ENCODE peak calls at places on chromosomes 6 and 20, in five cellular contexts. J is neural progenitor cell, K is GM23248, U is PC-3, V is MM.1S. R is an unnamed sample.
A peak's percentile ranks its signal among the peaks of the same experiment; 100 is the strongest.

GRCh38 chr6:21180155-21180554 is 413.4 kb upstream of the SOX4 start:
- DNase-seq in V (no peak), K (no peak), J (no peak), U (no peak), R (no peak)

GRCh38 chr6:108484016-108484415 is 76.7 kb upstream of the FOXO3 start:
- DNase-seq in V (no peak), K (no peak), J (no peak), U (no peak), R (no peak)

GRCh38 chr6:106716966-106717365 is 87.6 kb downstream of the QRSL1 start:
- DNase-seq in J (no peak), V (no peak), K (no peak), U (no peak), R (no peak)

GRCh38 chr6:7461416-7461815 is 71.8 kb downstream of the RIOK1 start:
- DNase-seq in J (no peak), U (no peak), V (no peak), K (peak; percentile 73), R (no peak)

GRCh38 chr6:3247255-3248146 is 11.2 kb upstream of the PSMG4 start:
- DNase-seq in J (peak; percentile 50), V (no peak), K (peak; percentile 91), U (peak; percentile 53), R (peak; percentile 64)

GRCh38 chr6:143561105-143561704 is 49.7 kb upstream of the FUCA2 start:
- DNase-seq in U (no peak), V (no peak), K (no peak), J (no peak), R (no peak)

GRCh38 chr20:2006452-2007381 is 12.9 kb upstream of the PDYN start:
- DNase-seq in J (peak; percentile 78), V (peak; percentile 21), U (peak; percentile 49), K (peak; percentile 90), R (peak; percentile 85)

GRCh38 chr20:56359212-56360132 is 698 bp downstream of the FAM210B start:
- DNase-seq in U (peak; percentile 78), V (peak; percentile 21), J (peak; percentile 64), K (peak; percentile 87), R (peak; percentile 54)

DNA sequence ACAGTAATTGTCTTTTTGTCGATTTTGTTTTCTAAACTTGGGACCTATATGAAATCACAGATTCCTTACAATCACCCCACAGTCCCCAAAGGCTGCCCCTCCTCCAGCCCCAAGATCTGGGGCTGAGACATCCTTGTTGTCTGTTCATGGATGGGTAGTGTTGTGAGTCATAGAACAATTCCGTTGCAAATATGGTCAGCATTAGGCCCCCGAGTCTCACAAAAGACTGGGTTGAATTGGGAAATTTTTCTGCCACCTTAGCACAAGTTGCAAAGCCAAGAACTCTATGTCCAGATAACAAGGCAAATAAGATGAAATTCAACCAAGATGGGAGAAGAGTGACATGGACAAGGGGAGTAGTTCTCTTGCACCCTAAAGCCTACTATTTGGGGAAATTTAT is 10.5 kb upstream of the TAB2 start:
- DNase-seq in V (no peak), K (peak; percentile 74), U (no peak), J (no peak), R (no peak)
- H2AFZ ChIP-seq in V (no peak overlapping the region), K (peak overlapping the region; percentile 48), U (no peak overlapping the region), J (no peak overlapping the region), R (peak overlapping the region; percentile 72)

GRCh38 chr6:168410554-168411011 is 30.4 kb upstream of the SMOC2 start:
- DNase-seq in V (no peak), U (no peak), J (no peak), K (no peak), R (no peak)
- TF ChIP-seq EZH2phosphoT487 in V (no peak), U (no peak), J (no peak), K (no peak), R (no peak)

GRCh38 chr6:53493635-53494025 is 51.3 kb downstream of the GCLC start:
- DNase-seq in U (no peak), J (no peak), K (peak; percentile 36), V (no peak), R (no peak)
- H3F3A ChIP-seq in U (no peaks in the 10 kb centered on the region), J (peaks cover 7% of the 10 kb centered on the region), K (peaks cover 36% of the 10 kb centered on the region), V (no peaks in the 10 kb centered on the region), R (no peaks in the 10 kb centered on the region)

DNA sequence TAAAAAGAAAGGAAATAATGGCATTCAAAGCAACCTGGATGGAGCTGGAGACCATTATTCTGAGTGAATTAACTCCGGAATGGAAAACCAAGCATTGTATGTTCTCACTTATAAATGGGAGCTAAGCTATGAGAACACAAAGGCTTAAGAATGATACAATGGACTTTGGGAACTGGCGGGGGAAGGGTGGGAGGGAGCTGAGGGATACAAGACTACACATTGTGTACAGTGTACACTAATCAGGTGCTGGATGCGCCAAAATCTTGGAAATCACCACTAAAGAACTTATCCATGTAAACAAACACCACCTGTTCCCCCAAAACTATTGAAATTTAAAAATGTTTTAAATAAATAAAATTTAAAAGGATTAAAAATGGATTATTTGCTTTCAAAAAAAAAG is 4.1 kb upstream of the HLA-E start:
- DNase-seq in V (no peak), J (peak; percentile 14), U (no peak), K (no peak), R (no peak)
- H2AFZ ChIP-seq in V (no peak overlapping the region), J (no peak overlapping the region), U (no peak overlapping the region), K (no peak overlapping the region), R (no peak overlapping the region)

R was measured in GM23338.